ENCODE peak calls at places on chromosome 5, in six cellular contexts. M is caudate nucleus; P is CD8-positive, alpha-beta memory T cell; G is AG08395; S is AG08396; V is effector memory CD4-positive, alpha-beta T cell. W is an unnamed sample.
A peak's percentile ranks its signal among the peaks of the same experiment; 100 is the strongest.

GRCh38 chr5:79582186-79582585 is 30.1 kb upstream of the TENT2 start:
- DNase-seq in M (no peak), P (no peak), S (no peak), G (no peak), V (no peak), W (no peak)

GRCh38 chr5:14790220-14790619 is 81.4 kb downstream of the ANKH start:
- DNase-seq in G (no peak), V (no peak), M (no peak), S (no peak), P (no peak), W (no peak)

GRCh38 chr5:113161806-113162205 is 185.2 kb downstream of the DCP2 start:
- DNase-seq in P (no peak), G (no peak), V (no peak), M (no peak), S (no peak), W (no peak)

GRCh38 chr5:57608542-57608941 is 125.9 kb upstream of the ACTBL2 start:
- DNase-seq in V (no peak), G (no peak), P (no peak), M (no peak), S (no peak), W (no peak)

GRCh38 chr5:40385544-40385943 is 294.2 kb upstream of the PTGER4 start:
- DNase-seq in G (no peak), S (peak; percentile 13), M (no peak), P (no peak), V (no peak), W (peak; percentile 8)

GRCh38 chr5:176775409-176775808 is 35.0 kb upstream of the UNC5A start:
- DNase-seq in V (no peak), S (no peak), G (no peak), P (no peak), M (no peak), W (no peak)

GRCh38 chr5:143314664-143315063 is 88.8 kb downstream of the NR3C1 start:
- DNase-seq in G (peak; percentile 69), P (no peak), V (no peak), M (no peak), S (peak; percentile 33), W (no peak)

GRCh38 chr5:108432024-108432423 is 50.1 kb upstream of the FBXL17 start:
- DNase-seq in V (no peak), S (peak; percentile 20), P (no peak), G (peak; percentile 54), M (no peak), W (no peak)

GRCh38 chr5:56376128-56376527 is 143.0 kb upstream of the ANKRD55 start:
- DNase-seq in S (no peak), M (no peak), G (no peak), P (no peak), V (no peak), W (no peak)

GRCh38 chr5:31833005-31833404 is 194.1 kb downstream of the PDZD2 start:
- DNase-seq in S (no peak), P (no peak), M (no peak), G (no peak), V (no peak), W (no peak)

GRCh38 chr5:143436871-143437270 is 33.4 kb upstream of the NR3C1 start:
- DNase-seq in G (no peak), P (no peak), S (no peak), V (no peak), M (no peak), W (no peak)